ENCODE peak calls at places on chromosome 5, in ten cellular contexts. A is mesothelial cell of epicardium; E is brain microvascular endothelial cell; N is activated CD8-positive, alpha-beta memory T cell treated with anti-CD3 and anti-CD28 coated beads, Interleukin-2, amount 50 U/mL, for 48 hours; V is fibroblast of mammary gland; B is stimulated activated CD8-positive, alpha-beta memory T cell treated with anti-CD3 and anti-CD28 coated beads, Interleukin-7, amount 100 ng/mL, for 24 hours; H is amniotic stem cell; T is activated naive CD4-positive, alpha-beta T cell treated with anti-CD3 and anti-CD28 coated beads, Interleukin-2, amount 50 U/mL, for 72 hours; P is astrocyte of the cerebellum; L is foreskin fibroblast. W is an unnamed sample.

GRCh38 chr5:4879693-4880303 is 260.3 kb upstream of the ADAMTS16 start:
- DNase-seq in A (no peak), E (peak; percentile 85), N (peak; percentile 82), V (peak; percentile 74), B (peak; percentile 14), H (no peak), T (peak; percentile 72), P (peak; percentile 79), L (peak; percentile 11), W (peak; percentile 64)

GRCh38 chr5:73213566-73213998 is 40.6 kb downstream of the TMEM174 start:
- DNase-seq in A (no peak), E (peak; percentile 70), N (no peak), V (peak; percentile 83), B (no peak), H (no peak), T (no peak), P (peak; percentile 74), L (peak; percentile 54), W (peak; percentile 10)

GRCh38 chr5:137498301-137498735 is 808 bp downstream of the SPOCK1 start:
- DNase-seq in A (no peak), E (no peak), N (no peak), V (peak; percentile 19), B (no peak), H (no peak), T (peak; percentile 4), P (no peak), L (peak; percentile 18), W (peak; percentile 8)

GRCh38 chr5:50759526-50760280 is 93.3 kb downstream of the PARP8 start:
- DNase-seq in A (no peak), E (no peak), N (no peak), V (no peak), B (no peak), H (no peak), T (no peak), P (no peak), L (no peak), W (no peak)

GRCh38 chr5:136143763-136144162 is 11.1 kb downstream of the SMAD5 start:
- DNase-seq in A (no peak), E (no peak), N (no peak), V (no peak), B (no peak), H (no peak), T (no peak), P (no peak), L (no peak), W (no peak)

GRCh38 chr5:50888754-50889153 is 222.3 kb downstream of the PARP8 start:
- DNase-seq in A (no peak), E (no peak), N (no peak), V (peak; percentile 1), B (no peak), H (no peak), T (no peak), P (no peak), L (no peak), W (no peak)

GRCh38 chr5:102589661-102590060 is 90.9 kb upstream of the SLCO6A1 start:
- DNase-seq in A (no peak), E (no peak), N (no peak), V (peak; percentile 45), B (no peak), H (no peak), T (no peak), P (no peak), L (no peak), W (peak; percentile 6)

GRCh38 chr5:60372786-60373185 is 327.2 kb downstream of the DEPDC1B start:
- DNase-seq in A (no peak), E (no peak), N (no peak), V (no peak), B (no peak), H (no peak), T (no peak), P (no peak), L (no peak), W (no peak)

GRCh38 chr5:160655717-160656116 is 196.3 kb downstream of the ATP10B start:
- DNase-seq in A (no peak), E (no peak), N (no peak), V (no peak), B (no peak), H (no peak), T (no peak), P (no peak), L (no peak), W (no peak)

GRCh38 chr5:22514231-22514630 is 338.9 kb downstream of the CDH12 start:
- DNase-seq in A (no peak), E (no peak), N (no peak), V (no peak), B (no peak), H (no peak), T (no peak), P (no peak), L (no peak), W (no peak)

GRCh38 chr5:172444110-172444510 is 10.2 kb downstream of the SH3PXD2B start:
- DNase-seq in A (no peak), E (peak; percentile 57), N (no peak), V (peak; percentile 84), B (no peak), H (no peak), T (no peak), P (no peak), L (no peak), W (peak; percentile 78)

GRCh38 chr5:148209151-148209550 is 6.3 kb downstream of the SPINK6 start:
- DNase-seq in A (no peak), E (no peak), N (no peak), V (no peak), B (no peak), H (no peak), T (no peak), P (no peak), L (no peak), W (no peak)

GRCh38 chr5:142287096-142287972 is 37.5 kb downstream of the SPRY4 start:
- DNase-seq in A (no peak), E (no peak), N (no peak), V (no peak), B (no peak), H (no peak), T (no peak), P (no peak), L (no peak), W (no peak)

GRCh38 chr5:53233653-53234405 is 124.3 kb upstream of the MOCS2 start:
- DNase-seq in A (no peak), E (no peak), N (no peak), V (no peak), B (no peak), H (no peak), T (no peak), P (no peak), L (no peak), W (no peak)

GRCh38 chr5:99275128-99275527 is 346.3 kb upstream of the CHD1 start:
- DNase-seq in A (no peak), E (no peak), N (no peak), V (no peak), B (no peak), H (no peak), T (no peak), P (no peak), L (no peak), W (no peak)

GRCh38 chr5:174106997-174107655 is 61.6 kb downstream of the NSG2 start:
- DNase-seq in A (no peak), E (no peak), N (no peak), V (no peak), B (no peak), H (no peak), T (no peak), P (no peak), L (no peak), W (no peak)